ENCODE peak calls at places on chromosomes 6 and 20, in five cellular contexts. H, E, C, O and Z are unnamed samples.
A peak's percentile ranks its signal among the peaks of the same experiment; 100 is the strongest.

GRCh38 chr20:33477386-33478234 is 12.3 kb upstream of the CBFA2T2 start:
- DNase-seq in H (no peak), E (no peak), C (no peak), O (no peak), Z (no peak)

GRCh38 chr6:149470948-149471347 is 13.9 kb downstream of the ZC3H12D start:
- DNase-seq in H (no peak), E (no peak), C (no peak), O (no peak), Z (no peak)

GRCh38 chr6:157625764-157626163 is 197.3 kb upstream of the SNX9 start:
- DNase-seq in H (no peak), E (no peak), C (no peak), O (peak; percentile 26), Z (no peak)

GRCh38 chr6:42100029-42100901 is 42.2 kb downstream of the C6orf132 start:
- DNase-seq in H (no peak), E (no peak), C (peak; percentile 56), O (peak; percentile 80), Z (no peak)

GRCh38 chr20:61161649-61162210 is 90.3 kb upstream of the CDH4 start:
- DNase-seq in H (no peak), E (no peak), C (no peak), O (peak; percentile 28), Z (no peak)

GRCh38 chr20:64099880-64100565 is 7.3 kb downstream of the NPBWR2 start:
- DNase-seq in H (no peak), E (no peak), C (no peak), O (no peak), Z (no peak)

GRCh38 chr6:47221565-47221964 is 88.1 kb downstream of the TNFRSF21 start:
- DNase-seq in H (no peak), E (no peak), C (no peak), O (no peak), Z (no peak)

GRCh38 chr20:9518776-9519175 is 4.4 kb downstream of the LAMP5 start:
- DNase-seq in H (no peak), E (no peak), C (no peak), O (no peak), Z (no peak)

GRCh38 chr6:42104095-42104806 is 38.2 kb downstream of the C6orf132 start:
- DNase-seq in H (peak; percentile 61), E (peak; percentile 78), C (peak; percentile 51), O (peak; percentile 66), Z (no peak)

GRCh38 chr20:14761903-14762302 is 424.5 kb upstream of the FLRT3 start:
- DNase-seq in H (no peak), E (no peak), C (no peak), O (no peak), Z (no peak)

GRCh38 chr6:111569951-111570350 is 35.7 kb downstream of the TRAF3IP2 start:
- DNase-seq in H (no peak), E (no peak), C (no peak), O (no peak), Z (no peak)

GRCh38 chr20:37518059-37518458 is 3.0 kb upstream of the NNAT start:
- DNase-seq in H (no peak), E (no peak), C (no peak), O (no peak), Z (no peak)

GRCh38 chr6:31304683-31305082 is 32.8 kb upstream of the HLA-C start:
- DNase-seq in H (no peak), E (no peak), C (no peak), O (peak; percentile 20), Z (no peak)

GRCh38 chr6:152295346-152295745 is 341.8 kb downstream of the SYNE1 start:
- DNase-seq in H (no peak), E (no peak), C (peak; percentile 87), O (peak; percentile 97), Z (no peak)

GRCh38 chr6:30461055-30461454 is 28.3 kb upstream of the HLA-E start:
- DNase-seq in H (no peak), E (no peak), C (no peak), O (no peak), Z (no peak)

GRCh38 chr20:53331151-53331973 is 262.3 kb downstream of the ZNF217 start:
- DNase-seq in H (no peak), E (no peak), C (peak; percentile 1), O (no peak), Z (no peak)

GRCh38 chr20:55216525-55217242 is 741.3 kb downstream of the DOK5 start:
- DNase-seq in H (no peak), E (no peak), C (no peak), O (no peak), Z (no peak)

GRCh38 chr6:159716247-159717086 is 10.8 kb upstream of the WTAP start:
- DNase-seq in H (no peak), E (no peak), C (peak; percentile 88), O (peak; percentile 98), Z (no peak)

GRCh38 chr6:7047071-7047470 is 60.7 kb upstream of the RREB1 start:
- DNase-seq in H (no peak), E (no peak), C (no peak), O (no peak), Z (no peak)

GRCh38 chr20:9981834-9982233 is 53.0 kb upstream of the ANKEF1 start:
- DNase-seq in H (no peak), E (no peak), C (no peak), O (no peak), Z (no peak)

GRCh38 chr6:129490551-129491245 is 219.3 kb downstream of the ARHGAP18 start:
- DNase-seq in H (no peak), E (no peak), C (peak; percentile 98), O (peak; percentile 99), Z (no peak)
- TF ChIP-seq CTCF in H (no peak), E (no peak), C (no peak), O (no peak), Z (no peak)

GRCh38 chr6:36873115-36873514 is 1.5 kb downstream of the PPIL1 start:
- DNase-seq in H (no peak), E (no peak), C (no peak), O (no peak), Z (no peak)

GRCh38 chr6:36875250-36875633 is 639 bp upstream of the PPIL1 start:
- DNase-seq in H (no peak), E (no peak), C (no peak), O (no peak), Z (no peak)

GRCh38 chr6:36874443-36875249 is at the start of gene PPIL1:
- DNase-seq in H (peak; percentile 93), E (peak; percentile 73), C (peak; percentile 94), O (peak; percentile 96), Z (peak; percentile 92)

GRCh38 chr6:36874016-36874442 is 574 bp downstream of the PPIL1 start:
- DNase-seq in H (no peak), E (no peak), C (no peak), O (peak; percentile 43), Z (no peak)

DNA sequence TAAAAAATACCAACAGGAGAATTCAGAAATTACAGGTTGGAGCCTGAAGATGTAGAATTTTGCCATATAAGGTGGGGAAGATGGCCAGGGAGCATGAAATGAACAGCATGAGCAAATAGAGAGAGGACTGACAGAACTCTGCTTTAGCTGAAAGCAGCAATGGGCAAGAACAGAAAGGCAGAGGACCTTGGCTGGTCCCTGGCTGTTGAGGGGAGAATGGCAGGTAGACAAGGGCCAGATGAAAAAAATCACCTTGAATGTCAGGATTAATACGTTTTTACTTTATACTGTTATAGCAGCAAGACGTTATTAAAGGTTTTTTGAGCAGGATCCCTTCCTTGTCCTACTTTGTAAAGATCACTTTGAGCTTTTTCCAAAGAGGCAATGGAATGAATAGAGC is 991 bp downstream of the PPIL1 start:
- DNase-seq in H (no peak), E (no peak), C (no peak), O (no peak), Z (no peak)
- TF ChIP-seq CTCF in H (no peak), E (no peak), C (peak; percentile 15), O (no peak), Z (no peak)

GRCh38 chr20:62174021-62174804 is 8.6 kb upstream of the MTG2 start:
- DNase-seq in H (no peak), E (no peak), C (no peak), O (no peak), Z (no peak)
- TF ChIP-seq CTCF in H (no peak), E (no peak), C (no peak), O (no peak), Z (no peak)

GRCh38 chr6:12640438-12640837 is 76.1 kb upstream of the PHACTR1 start:
- DNase-seq in H (no peak), E (no peak), C (no peak), O (no peak), Z (no peak)

GRCh38 chr6:12637960-12638641 is 78.5 kb upstream of the PHACTR1 start:
- DNase-seq in H (peak; percentile 57), E (peak; percentile 66), C (peak; percentile 77), O (peak; percentile 73), Z (no peak)

GRCh38 chr6:12635375-12635774 is 81.2 kb upstream of the PHACTR1 start:
- DNase-seq in H (no peak), E (no peak), C (no peak), O (no peak), Z (no peak)

GRCh38 chr6:12635813-12636212 is 80.8 kb upstream of the PHACTR1 start:
- DNase-seq in H (no peak), E (no peak), C (no peak), O (no peak), Z (no peak)

DNA sequence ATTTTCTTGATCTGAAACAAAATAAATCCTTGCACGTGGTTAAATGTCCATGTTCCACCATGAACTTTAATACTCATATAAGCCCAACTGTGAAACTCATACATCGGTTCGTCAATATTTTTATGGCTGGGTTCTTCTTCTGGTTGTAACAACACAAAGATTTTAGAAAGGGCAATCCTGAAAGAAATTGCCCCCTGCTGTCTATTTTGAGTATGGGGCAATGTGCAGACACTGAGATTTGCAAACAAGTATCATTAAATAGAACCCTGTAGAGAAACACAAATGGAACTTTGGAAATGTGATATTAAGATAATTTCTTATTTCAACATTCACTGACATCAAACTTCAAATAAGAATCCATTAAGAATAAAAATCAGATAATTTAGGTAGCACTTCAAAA is 80.2 kb upstream of the PHACTR1 start:
- DNase-seq in H (no peak), E (no peak), C (no peak), O (no peak), Z (no peak)
- TF ChIP-seq CTCF in H (no peak), E (peak; percentile 38), C (peak; percentile 15), O (peak; percentile 7), Z (peak; percentile 19)